ENCODE peak calls at places on chromosomes 5 and 9, in four cellular contexts. C, N, Q and M are unnamed samples.

GRCh38 chr9:92947268-92948031 is at the start of gene FGD3:
- DNase-seq in C (no peak), N (peak; percentile 37), Q (no peak), M (peak; percentile 78)

GRCh38 chr9:78807286-78807685 is 510.4 kb downstream of the PSAT1 start:
- DNase-seq in C (no peak), N (no peak), Q (no peak), M (no peak)

GRCh38 chr5:107340631-107341030 is 330.1 kb downstream of the EFNA5 start:
- DNase-seq in C (peak; percentile 32), N (no peak), Q (no peak), M (no peak)

GRCh38 chr5:160675988-160676387 is 176.0 kb downstream of the ATP10B start:
- DNase-seq in C (no peak), N (no peak), Q (no peak), M (no peak)

GRCh38 chr9:78369644-78370219 is 72.8 kb downstream of the PSAT1 start:
- DNase-seq in C (peak; percentile 13), N (peak; percentile 52), Q (peak; percentile 3), M (peak; percentile 95)

GRCh38 chr5:177421046-177421798 is 5.3 kb upstream of the GRK6 start:
- DNase-seq in C (no peak), N (no peak), Q (no peak), M (peak; percentile 40)

GRCh38 chr9:3576358-3576757 is 50.6 kb upstream of the RFX3 start:
- DNase-seq in C (no peak), N (no peak), Q (no peak), M (no peak)

GRCh38 chr5:73412597-73412988 is 36.0 kb downstream of the FOXD1 start:
- DNase-seq in C (peak; percentile 63), N (peak; percentile 13), Q (no peak), M (no peak)

GRCh38 chr5:37900692-37901091 is 60.9 kb upstream of the GDNF start:
- DNase-seq in C (no peak), N (no peak), Q (no peak), M (no peak)

GRCh38 chr5:116763987-116764866 is 189.6 kb upstream of the SEMA6A start:
- DNase-seq in C (peak; percentile 73), N (no peak), Q (no peak), M (no peak)

GRCh38 chr9:93577940-93578682 is 1.7 kb downstream of the PHF2 start:
- DNase-seq in C (no peak), N (no peak), Q (no peak), M (no peak)

GRCh38 chr9:112337547-112337946 is 4.1 kb upstream of the PTBP3 start:
- DNase-seq in C (no peak), N (no peak), Q (no peak), M (no peak)

GRCh38 chr9:133528887-133529262 is 4.1 kb upstream of the MYMK start:
- DNase-seq in C (no peak), N (no peak), Q (no peak), M (peak; percentile 47)

GRCh38 chr5:180250329-180250728 is 41.3 kb upstream of the RASGEF1C start:
- DNase-seq in C (no peak), N (no peak), Q (no peak), M (no peak)
- H3K9me3 ChIP-seq in C (peaks cover 32% of the 10 kb centered on the region), N (peaks cover 93% of the 10 kb centered on the region), Q (peaks cover 12% of the 10 kb centered on the region), M (peaks cover 16% of the 10 kb centered on the region)

GRCh38 chr9:24073237-24073636 is 247.2 kb upstream of the ELAVL2 start:
- DNase-seq in C (no peak), N (no peak), Q (no peak), M (no peak)

GRCh38 chr9:24071736-24072135 is 245.7 kb upstream of the ELAVL2 start:
- DNase-seq in C (no peak), N (no peak), Q (no peak), M (no peak)
- H3K27ac ChIP-seq in C (no peak overlapping the region), N (no peak overlapping the region), Q (no peak overlapping the region), M (no peak overlapping the region)

DNA sequence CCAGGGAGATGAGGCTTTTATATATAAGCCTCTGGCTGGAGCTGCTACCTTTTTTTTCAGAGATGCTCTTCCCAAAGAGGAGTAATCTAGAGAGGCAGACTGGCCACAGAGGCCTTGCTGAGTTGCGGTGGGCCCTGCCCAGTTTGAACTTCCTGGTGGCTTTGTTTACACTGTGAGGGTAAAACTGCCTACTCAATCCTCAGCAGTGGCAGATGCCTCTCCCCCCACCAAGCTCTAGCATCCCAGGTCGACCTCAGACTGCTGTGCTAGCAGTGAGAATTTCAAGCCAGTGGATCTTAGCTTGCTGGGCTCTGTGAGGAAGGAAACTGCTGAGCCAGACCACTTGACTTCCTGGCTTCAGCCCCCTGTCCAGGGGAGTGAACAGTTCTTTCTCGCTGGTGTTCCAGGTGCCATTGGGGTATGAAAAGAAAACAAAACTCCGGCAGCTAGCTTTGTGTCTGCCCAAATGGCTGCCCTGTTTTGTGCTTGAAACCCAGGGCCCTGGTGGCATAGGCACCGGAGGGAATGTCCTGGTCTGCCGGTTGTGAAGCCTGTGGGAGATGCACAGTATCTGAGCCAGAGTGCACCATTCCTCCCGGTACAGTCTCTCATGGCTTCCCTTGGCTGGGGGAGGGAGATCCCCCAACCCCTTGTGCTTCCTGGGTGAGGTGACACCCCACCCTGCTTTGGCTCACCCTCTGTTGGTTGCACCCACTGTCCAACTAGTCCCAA is 219.5 kb upstream of the IZUMO3 start:
- DNase-seq in C (no peak), N (no peak), Q (no peak), M (no peak)
- H3K9me3 ChIP-seq in C (no peaks in the 10 kb centered on the region), N (no peaks in the 10 kb centered on the region), Q (no peaks in the 10 kb centered on the region), M (no peaks in the 10 kb centered on the region)

DNA sequence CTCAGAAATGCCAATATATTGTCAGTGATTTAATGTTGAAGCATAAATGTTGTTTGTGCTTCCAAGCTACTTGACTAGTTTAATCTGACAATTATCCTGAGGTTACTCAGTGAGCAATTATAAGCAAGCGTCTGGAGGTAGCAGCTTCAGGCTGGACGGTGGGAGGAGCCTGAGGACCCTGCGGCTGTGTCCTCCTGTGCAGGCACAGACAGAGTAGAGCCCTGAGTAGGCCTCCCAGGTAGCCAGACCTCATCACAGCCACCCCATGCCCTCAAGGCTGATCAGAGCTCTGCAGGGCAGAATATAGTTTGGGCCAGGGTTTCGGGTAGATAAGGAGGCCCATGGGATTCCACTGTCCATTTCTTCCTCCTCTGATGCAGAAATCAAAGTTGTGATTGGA is 153.6 kb downstream of the DRD1 start:
- DNase-seq in C (no peak), N (no peak), Q (no peak), M (no peak)
- H3K27ac ChIP-seq in C (no peak overlapping the region), N (peak overlapping the region; percentile 46), Q (no peak overlapping the region), M (no peak overlapping the region)